ENCODE peak calls at places on chromosome 2, in four cellular contexts. U, F, H and E are unnamed samples.

GRCh38 chr2:100290718-100291151 is 31.6 kb downstream of the LONRF2 start:
- DNase-seq in U (no peak), F (no peak), H (no peak), E (no peak)

GRCh38 chr2:39875182-39875913 is 96.3 kb upstream of the THUMPD2 start:
- DNase-seq in U (no peak), F (peak; percentile 73), H (no peak), E (peak; percentile 22)

GRCh38 chr2:203982276-203982675 is 45.7 kb downstream of the ICOS start:
- DNase-seq in U (no peak), F (no peak), H (no peak), E (no peak)

GRCh38 chr2:239272626-239273025 is 128.2 kb downstream of the HDAC4 start:
- DNase-seq in U (no peak), F (no peak), H (no peak), E (no peak)

GRCh38 chr2:229714736-229715541 is 584 bp upstream of the DNER start:
- DNase-seq in U (no peak), F (peak; percentile 63), H (peak; percentile 63), E (peak; percentile 33)

GRCh38 chr2:240452471-240453256 is 17.2 kb downstream of the GPC1 start:
- DNase-seq in U (no peak), F (peak; percentile 72), H (peak; percentile 87), E (peak; percentile 71)

GRCh38 chr2:219210572-219211362 is 4.2 kb downstream of the ZFAND2B start:
- DNase-seq in U (no peak), F (no peak), H (no peak), E (peak; percentile 14)

GRCh38 chr2:170375192-170375591 is 197.2 kb downstream of the MYO3B start:
- DNase-seq in U (no peak), F (no peak), H (no peak), E (no peak)

GRCh38 chr2:125427721-125428315 is 1228.1 kb upstream of the GYPC start:
- DNase-seq in U (no peak), F (no peak), H (no peak), E (no peak)

GRCh38 chr2:168518555-168519066 is 62.5 kb downstream of the CERS6 start:
- DNase-seq in U (no peak), F (peak; percentile 24), H (no peak), E (no peak)

GRCh38 chr2:99974275-99974674 is 168.1 kb downstream of the AFF3 start:
- DNase-seq in U (peak; percentile 20), F (peak; percentile 46), H (no peak), E (no peak)

GRCh38 chr2:167398791-167399371 is 510.6 kb downstream of the XIRP2 start:
- DNase-seq in U (no peak), F (no peak), H (no peak), E (no peak)

GRCh38 chr2:28674713-28675068 is 76.9 kb upstream of the PPP1CB start:
- DNase-seq in U (no peak), F (no peak), H (no peak), E (no peak)